ENCODE peak calls at places on chromosomes 3 and 15, in seven cellular contexts. One of them, this sample, is unnamed.

GRCh38 chr3:42710323-42711021 is 7.9 kb upstream of the HHATL start:
- DNase-seq in mesendoderm: no peak
- DNase-seq in H1: peak
- DNase-seq in OCI-LY7: no peak
- DNase-seq in mesenchymal stem cell: no peak
- DNase-seq in A549: no peak
- DNase-seq in neural progenitor cell: no peak
- DNase-seq in this sample: no peak

GRCh38 chr3:12993022-12993622 is 80.1 kb downstream of the IQSEC1 start:
- DNase-seq in mesendoderm: peak
- DNase-seq in neural progenitor cell: peak
- DNase-seq in mesenchymal stem cell: peak
- DNase-seq in H1: peak
- DNase-seq in A549: no peak
- DNase-seq in OCI-LY7: no peak
- DNase-seq in this sample: peak

GRCh38 chr3:12798559-12799179 is 2.2 kb downstream of the CAND2 start:
- DNase-seq in mesenchymal stem cell: no peak
- DNase-seq in mesendoderm: no peak
- DNase-seq in OCI-LY7: no peak
- DNase-seq in A549: no peak
- DNase-seq in neural progenitor cell: no peak
- DNase-seq in H1: no peak
- DNase-seq in this sample: no peak

GRCh38 chr3:52052831-52053306 is 3.5 kb downstream of the DUSP7 start:
- DNase-seq in neural progenitor cell: peak
- DNase-seq in OCI-LY7: peak
- DNase-seq in A549: peak
- DNase-seq in mesenchymal stem cell: peak
- DNase-seq in H1: peak
- DNase-seq in mesendoderm: peak
- DNase-seq in this sample: no peak

GRCh38 chr3:198071602-198072285 is 111.7 kb downstream of the LMLN start:
- DNase-seq in mesendoderm: peak
- DNase-seq in neural progenitor cell: peak
- DNase-seq in OCI-LY7: no peak
- DNase-seq in A549: peak
- DNase-seq in H1: no peak
- DNase-seq in mesenchymal stem cell: peak
- DNase-seq in this sample: peak

GRCh38 chr3:190070623-190071347 is 49.9 kb downstream of the P3H2 start:
- DNase-seq in OCI-LY7: no peak
- DNase-seq in A549: no peak
- DNase-seq in mesendoderm: peak
- DNase-seq in neural progenitor cell: no peak
- DNase-seq in H1: no peak
- DNase-seq in mesenchymal stem cell: no peak
- DNase-seq in this sample: no peak

GRCh38 chr3:149151843-149152242 is 22.4 kb downstream of the HPS3 start:
- DNase-seq in OCI-LY7: no peak
- DNase-seq in mesendoderm: peak
- DNase-seq in neural progenitor cell: no peak
- DNase-seq in A549: no peak
- DNase-seq in H1: no peak
- DNase-seq in mesenchymal stem cell: peak
- DNase-seq in this sample: no peak

GRCh38 chr15:96409231-96410138 is 79.0 kb downstream of the NR2F2 start:
- DNase-seq in mesenchymal stem cell: no peak
- DNase-seq in mesendoderm: peak
- DNase-seq in H1: peak
- DNase-seq in neural progenitor cell: peak
- DNase-seq in OCI-LY7: no peak
- DNase-seq in A549: no peak
- DNase-seq in this sample: no peak

GRCh38 chr3:159884661-159885402 is 103.8 kb upstream of the IL12A start:
- DNase-seq in mesenchymal stem cell: peak
- DNase-seq in neural progenitor cell: peak
- DNase-seq in A549: peak
- DNase-seq in OCI-LY7: peak
- DNase-seq in mesendoderm: peak
- DNase-seq in H1: no peak
- DNase-seq in this sample: no peak

GRCh38 chr3:16124636-16125035 is 49.8 kb upstream of the GALNT15 start:
- DNase-seq in H1: no peak
- DNase-seq in mesenchymal stem cell: peak
- DNase-seq in neural progenitor cell: no peak
- DNase-seq in OCI-LY7: no peak
- DNase-seq in A549: peak
- DNase-seq in mesendoderm: no peak
- DNase-seq in this sample: no peak

GRCh38 chr3:186025161-186025560 is 83.7 kb downstream of the ETV5 start:
- DNase-seq in OCI-LY7: no peak
- DNase-seq in A549: no peak
- DNase-seq in neural progenitor cell: no peak
- DNase-seq in mesendoderm: no peak
- DNase-seq in H1: no peak
- DNase-seq in mesenchymal stem cell: no peak
- DNase-seq in this sample: no peak

GRCh38 chr3:197468866-197469382 is 86.8 kb downstream of the BDH1 start:
- DNase-seq in A549: peak
- DNase-seq in mesenchymal stem cell: peak
- DNase-seq in neural progenitor cell: no peak
- DNase-seq in mesendoderm: no peak
- DNase-seq in OCI-LY7: no peak
- DNase-seq in H1: no peak
- DNase-seq in this sample: no peak

GRCh38 chr15:75923756-75924155 is 20.1 kb downstream of the FBXO22 start:
- DNase-seq in mesenchymal stem cell: no peak
- DNase-seq in A549: no peak
- DNase-seq in mesendoderm: no peak
- DNase-seq in H1: no peak
- DNase-seq in OCI-LY7: no peak
- DNase-seq in neural progenitor cell: no peak
- DNase-seq in this sample: no peak

GRCh38 chr15:26665950-26666921 is 106.6 kb downstream of the GABRB3 start:
- DNase-seq in H1: peak
- DNase-seq in mesendoderm: peak
- DNase-seq in OCI-LY7: peak
- DNase-seq in A549: peak
- DNase-seq in mesenchymal stem cell: no peak
- DNase-seq in neural progenitor cell: peak
- DNase-seq in this sample: no peak

GRCh38 chr3:22907796-22908195 is 295.3 kb upstream of the UBE2E2 start:
- DNase-seq in A549: no peak
- DNase-seq in mesenchymal stem cell: no peak
- DNase-seq in neural progenitor cell: no peak
- DNase-seq in OCI-LY7: no peak
- DNase-seq in mesendoderm: no peak
- DNase-seq in H1: no peak
- DNase-seq in this sample: no peak

GRCh38 chr3:126307591-126308393 is 49.4 kb downstream of the KLF15 start:
- DNase-seq in OCI-LY7: no peak
- DNase-seq in neural progenitor cell: no peak
- DNase-seq in A549: no peak
- DNase-seq in H1: no peak
- DNase-seq in mesenchymal stem cell: no peak
- DNase-seq in mesendoderm: no peak
- DNase-seq in this sample: no peak

GRCh38 chr3:141643391-141643790 is 94.7 kb upstream of the RNF7 start:
- DNase-seq in OCI-LY7: no peak
- DNase-seq in H1: no peak
- DNase-seq in A549: no peak
- DNase-seq in mesendoderm: peak
- DNase-seq in neural progenitor cell: no peak
- DNase-seq in mesenchymal stem cell: no peak
- DNase-seq in this sample: no peak

GRCh38 chr3:123739754-123740153 is 144.4 kb downstream of the MYLK start:
- DNase-seq in A549: no peak
- DNase-seq in H1: no peak
- DNase-seq in neural progenitor cell: no peak
- DNase-seq in mesenchymal stem cell: peak
- DNase-seq in mesendoderm: no peak
- DNase-seq in OCI-LY7: no peak
- DNase-seq in this sample: no peak

GRCh38 chr15:40763801-40764765 is at the start of gene GCHFR:
- DNase-seq in H1: peak
- DNase-seq in OCI-LY7: peak
- DNase-seq in mesendoderm: peak
- DNase-seq in mesenchymal stem cell: peak
- DNase-seq in neural progenitor cell: peak
- DNase-seq in A549: peak
- DNase-seq in this sample: peak

GRCh38 chr15:32908135-32908801 is 190.5 kb downstream of the GREM1 start:
- DNase-seq in OCI-LY7: peak
- DNase-seq in H1: no peak
- DNase-seq in mesenchymal stem cell: peak
- DNase-seq in neural progenitor cell: no peak
- DNase-seq in A549: no peak
- DNase-seq in mesendoderm: no peak
- DNase-seq in this sample: no peak

GRCh38 chr15:82739086-82739485 is 29.4 kb upstream of the AP3B2 start:
- DNase-seq in OCI-LY7: no peak
- DNase-seq in mesendoderm: peak
- DNase-seq in H1: no peak
- DNase-seq in neural progenitor cell: no peak
- DNase-seq in A549: no peak
- DNase-seq in mesenchymal stem cell: no peak
- DNase-seq in this sample: no peak

GRCh38 chr15:58247803-58248503 is 109.8 kb downstream of the AQP9 start:
- DNase-seq in mesenchymal stem cell: no peak
- DNase-seq in OCI-LY7: no peak
- DNase-seq in H1: no peak
- DNase-seq in A549: no peak
- DNase-seq in neural progenitor cell: no peak
- DNase-seq in mesendoderm: no peak
- DNase-seq in this sample: no peak

GRCh38 chr3:157248590-157249425 is 88.9 kb upstream of the CCNL1 start:
- DNase-seq in mesenchymal stem cell: peak
- DNase-seq in neural progenitor cell: peak
- DNase-seq in OCI-LY7: no peak
- DNase-seq in A549: peak
- DNase-seq in H1: no peak
- DNase-seq in mesendoderm: peak
- DNase-seq in this sample: peak

GRCh38 chr3:71926242-71926560 is 141.3 kb upstream of the PROK2 start:
- DNase-seq in H1: peak
- DNase-seq in mesenchymal stem cell: peak
- DNase-seq in mesendoderm: peak
- DNase-seq in OCI-LY7: peak
- DNase-seq in neural progenitor cell: peak
- DNase-seq in A549: peak
- DNase-seq in this sample: no peak

GRCh38 chr15:36938764-36939163 is 161.6 kb downstream of the MEIS2 start:
- DNase-seq in OCI-LY7: no peak
- DNase-seq in mesenchymal stem cell: no peak
- DNase-seq in neural progenitor cell: no peak
- DNase-seq in A549: no peak
- DNase-seq in mesendoderm: no peak
- DNase-seq in H1: no peak
- DNase-seq in this sample: no peak
- H3K4me3 ChIP-seq in OCI-LY7: no peak
- H3K4me3 ChIP-seq in mesenchymal stem cell: no peak
- H3K4me3 ChIP-seq in neural progenitor cell: no peak
- H3K4me3 ChIP-seq in A549: no peak
- H3K4me3 ChIP-seq in mesendoderm: no peak
- H3K4me3 ChIP-seq in H1: no peak
- H3K4me3 ChIP-seq in this sample: peak

DNA sequence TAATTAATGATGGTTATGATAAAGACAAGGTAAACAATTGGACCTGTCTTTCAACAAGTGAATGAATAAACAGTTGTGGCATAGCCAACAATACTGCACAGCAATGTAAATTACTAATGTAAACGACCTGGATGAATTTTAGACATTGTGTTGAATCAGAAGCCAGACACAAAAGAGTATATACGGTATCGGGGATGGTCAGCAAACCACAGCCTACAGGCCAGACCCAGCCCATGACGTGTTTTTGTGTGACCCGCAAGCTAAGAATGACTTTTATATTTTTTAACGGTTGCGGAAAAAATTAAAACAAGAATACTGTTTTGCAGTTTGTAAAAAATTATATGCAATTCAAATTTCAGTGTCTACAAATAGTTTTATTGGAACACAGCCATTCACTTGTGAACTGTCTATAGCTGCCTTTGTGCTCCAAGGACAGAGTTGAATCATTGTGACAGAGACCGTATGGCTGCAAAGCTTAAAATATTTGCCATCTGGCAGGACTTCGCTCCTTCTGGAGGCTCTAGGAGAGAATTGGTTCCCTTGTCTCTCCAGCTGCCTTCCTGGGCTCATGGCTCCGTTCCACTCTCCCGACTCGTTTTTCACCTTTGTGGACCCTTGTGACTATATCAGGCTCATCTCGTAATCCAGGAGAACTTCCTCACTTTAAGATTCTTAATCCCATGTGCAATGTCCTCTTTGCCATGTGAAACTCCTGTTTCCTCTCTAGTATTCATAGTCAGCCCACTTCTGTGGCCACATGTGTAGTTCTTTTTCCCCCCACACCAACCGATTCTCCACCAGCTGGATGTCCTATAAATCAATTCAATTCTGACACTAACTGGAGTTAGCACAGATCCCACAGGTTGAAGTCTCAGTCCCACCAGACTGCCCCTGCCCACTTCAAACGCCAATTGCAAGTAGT is 72.7 kb downstream of the CMTM8 start:
- DNase-seq in neural progenitor cell: no peak
- DNase-seq in mesendoderm: no peak
- DNase-seq in A549: no peak
- DNase-seq in H1: no peak
- DNase-seq in mesenchymal stem cell: no peak
- DNase-seq in OCI-LY7: no peak
- DNase-seq in this sample: no peak
- H3K4me2 ChIP-seq in neural progenitor cell: no peak
- H3K4me2 ChIP-seq in mesendoderm: no peak
- H3K4me2 ChIP-seq in A549: no peak
- H3K4me2 ChIP-seq in H1: no peak
- H3K4me2 ChIP-seq in mesenchymal stem cell: no peak
- H3K4me2 ChIP-seq in OCI-LY7: no peak
- H3K4me2 ChIP-seq in this sample: no peak

DNA sequence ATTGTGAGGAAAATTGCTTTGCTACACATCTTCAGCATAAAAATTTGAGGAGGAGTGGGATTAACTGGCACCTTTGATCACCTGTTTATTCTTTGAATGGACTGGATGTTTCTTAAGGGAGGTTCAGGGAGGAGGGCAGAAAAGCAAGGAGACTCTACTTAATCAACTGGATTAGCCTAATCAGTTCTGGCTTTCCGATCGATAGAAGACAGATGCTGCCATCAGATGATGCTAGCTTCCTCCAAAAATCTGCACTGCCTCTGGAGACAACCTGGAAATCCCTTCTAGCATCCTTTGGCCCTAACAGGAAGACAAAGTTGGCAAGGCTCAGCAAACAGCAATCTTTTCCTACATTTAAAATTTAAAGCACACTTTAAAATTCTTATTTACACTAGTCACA is 197.8 kb downstream of the EBLN2 start:
- DNase-seq in mesenchymal stem cell: no peak
- DNase-seq in OCI-LY7: no peak
- DNase-seq in A549: no peak
- DNase-seq in H1: no peak
- DNase-seq in neural progenitor cell: no peak
- DNase-seq in mesendoderm: no peak
- DNase-seq in this sample: no peak
- H3K4me3 ChIP-seq in mesenchymal stem cell: no peak
- H3K4me3 ChIP-seq in OCI-LY7: no peak
- H3K4me3 ChIP-seq in A549: no peak
- H3K4me3 ChIP-seq in H1: no peak
- H3K4me3 ChIP-seq in neural progenitor cell: no peak
- H3K4me3 ChIP-seq in mesendoderm: no peak
- H3K4me3 ChIP-seq in this sample: no peak

GRCh38 chr15:90891346-90891949 is 7.1 kb downstream of the FES start:
- DNase-seq in mesenchymal stem cell: no peak
- DNase-seq in mesendoderm: no peak
- DNase-seq in H1: no peak
- DNase-seq in neural progenitor cell: no peak
- DNase-seq in OCI-LY7: no peak
- DNase-seq in A549: no peak
- DNase-seq in this sample: no peak
- H3K4me2 ChIP-seq in mesenchymal stem cell: no peak
- H3K4me2 ChIP-seq in mesendoderm: no peak
- H3K4me2 ChIP-seq in H1: no peak
- H3K4me2 ChIP-seq in neural progenitor cell: no peak
- H3K4me2 ChIP-seq in OCI-LY7: no peak
- H3K4me2 ChIP-seq in A549: no peak
- H3K4me2 ChIP-seq in this sample: no peak

This sample was measured in neuronal stem cell.